ENCODE peak calls at places on chromosomes 7 and 10, in five cellular contexts. One of them, this sample, is unnamed.
A peak's percentile ranks its signal among the peaks of the same experiment; 100 is the strongest.

GRCh38 chr10:22505923-22506685 is 160.8 kb downstream of the SPAG6 start:
- DNase-seq in neural progenitor cell: no peak
- DNase-seq in GM23338: no peak
- DNase-seq in PC-3: peak; percentile 30
- DNase-seq in OCI-LY7: no peak
- DNase-seq in this sample: no peak

GRCh38 chr7:6178273-6179029 is 94.0 kb downstream of the CYTH3 start:
- DNase-seq in neural progenitor cell: no peak
- DNase-seq in GM23338: no peak
- DNase-seq in PC-3: no peak
- DNase-seq in OCI-LY7: no peak
- DNase-seq in this sample: no peak

GRCh38 chr7:2522780-2523433 is 3.3 kb downstream of the LFNG start:
- DNase-seq in neural progenitor cell: peak; percentile 88
- DNase-seq in GM23338: peak; percentile 86
- DNase-seq in PC-3: peak; percentile 37
- DNase-seq in OCI-LY7: no peak
- DNase-seq in this sample: no peak

GRCh38 chr7:155953781-155954549 is 141.7 kb upstream of the SHH start:
- DNase-seq in neural progenitor cell: no peak
- DNase-seq in GM23338: no peak
- DNase-seq in PC-3: no peak
- DNase-seq in OCI-LY7: no peak
- DNase-seq in this sample: no peak

GRCh38 chr7:24733414-24734060 is 23.7 kb downstream of the GSDME start:
- DNase-seq in neural progenitor cell: no peak
- DNase-seq in GM23338: no peak
- DNase-seq in PC-3: no peak
- DNase-seq in OCI-LY7: no peak
- DNase-seq in this sample: peak; percentile 41

GRCh38 chr10:77556990-77557601 is 80.5 kb downstream of the KCNMA1 start:
- DNase-seq in neural progenitor cell: peak; percentile 53
- DNase-seq in GM23338: no peak
- DNase-seq in PC-3: peak; percentile 63
- DNase-seq in OCI-LY7: no peak
- DNase-seq in this sample: no peak

GRCh38 chr10:71927159-71927558 is 37.0 kb upstream of the CHST3 start:
- DNase-seq in neural progenitor cell: no peak
- DNase-seq in GM23338: no peak
- DNase-seq in PC-3: no peak
- DNase-seq in OCI-LY7: no peak
- DNase-seq in this sample: no peak

GRCh38 chr7:140625908-140626868 is 14.4 kb downstream of the DENND2A start:
- DNase-seq in neural progenitor cell: peak; percentile 48
- DNase-seq in GM23338: peak; percentile 77
- DNase-seq in PC-3: peak; percentile 94
- DNase-seq in OCI-LY7: no peak
- DNase-seq in this sample: no peak

GRCh38 chr10:73773152-73773879 is 8.5 kb upstream of the CHCHD1 start:
- DNase-seq in neural progenitor cell: no peak
- DNase-seq in GM23338: no peak
- DNase-seq in PC-3: no peak
- DNase-seq in OCI-LY7: peak; percentile 34
- DNase-seq in this sample: no peak

GRCh38 chr10:73772280-73773151 is 9.3 kb upstream of the CHCHD1 start:
- DNase-seq in neural progenitor cell: peak; percentile 86
- DNase-seq in GM23338: peak; percentile 83
- DNase-seq in PC-3: peak; percentile 99
- DNase-seq in OCI-LY7: peak; percentile 82
- DNase-seq in this sample: peak; percentile 75

GRCh38 chr10:73769396-73769795 is 12.5 kb upstream of the CHCHD1 start:
- DNase-seq in neural progenitor cell: no peak
- DNase-seq in GM23338: no peak
- DNase-seq in PC-3: no peak
- DNase-seq in OCI-LY7: no peak
- DNase-seq in this sample: no peak

GRCh38 chr10:73774637-73775036 is 7.2 kb upstream of the CHCHD1 start:
- DNase-seq in neural progenitor cell: no peak
- DNase-seq in GM23338: no peak
- DNase-seq in PC-3: peak; percentile 91
- DNase-seq in OCI-LY7: peak; percentile 53
- DNase-seq in this sample: peak; percentile 31

DNA sequence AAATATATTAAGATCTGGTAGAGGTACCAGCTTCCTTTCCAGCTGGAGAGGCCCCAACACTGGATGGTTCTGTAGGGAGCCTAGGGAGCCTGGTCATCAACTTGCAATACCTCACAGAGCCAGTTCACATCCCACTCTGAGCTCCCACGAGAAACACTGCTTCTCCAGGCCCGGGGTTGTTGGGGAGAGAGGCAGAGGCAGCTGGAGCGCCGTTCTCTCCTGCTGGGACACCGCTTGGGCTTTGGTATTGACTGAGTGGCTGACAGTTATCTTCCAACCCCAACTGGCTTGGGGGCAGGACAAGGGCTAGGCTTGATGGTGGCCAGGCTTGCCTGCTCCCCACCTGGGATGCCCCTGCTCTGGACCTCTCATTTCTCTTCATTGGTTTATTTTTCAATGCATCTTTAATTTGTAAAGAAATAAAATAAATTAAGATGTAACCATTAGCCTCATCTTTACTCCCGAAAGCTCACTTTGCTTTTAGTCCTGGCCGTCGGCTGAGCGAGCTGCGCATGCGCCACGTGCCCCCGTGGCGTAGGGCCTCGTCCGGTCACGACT is 10.0 kb upstream of the CHCHD1 start:
- DNase-seq in neural progenitor cell: peak; percentile 92
- DNase-seq in GM23338: peak; percentile 87
- DNase-seq in PC-3: peak; percentile 96
- DNase-seq in OCI-LY7: peak; percentile 64
- DNase-seq in this sample: peak; percentile 76
- TF ChIP-seq CTCF in neural progenitor cell: no peak
- TF ChIP-seq CTCF in GM23338: no peak
- TF ChIP-seq CTCF in PC-3: no peak
- TF ChIP-seq CTCF in OCI-LY7: no peak
- TF ChIP-seq CTCF in this sample: no peak

GRCh38 chr7:29989257-29989995 is at the start of gene SCRN1:
- DNase-seq in neural progenitor cell: peak; percentile 80
- DNase-seq in GM23338: peak; percentile 68
- DNase-seq in PC-3: peak; percentile 25
- DNase-seq in OCI-LY7: peak; percentile 81
- DNase-seq in this sample: peak; percentile 19
- TF ChIP-seq EZH2phosphoT487 in neural progenitor cell: no peak
- TF ChIP-seq EZH2phosphoT487 in GM23338: no peak
- TF ChIP-seq EZH2phosphoT487 in PC-3: no peak
- TF ChIP-seq EZH2phosphoT487 in OCI-LY7: no peak
- TF ChIP-seq EZH2phosphoT487 in this sample: no peak

GRCh38 chr10:60549686-60550085 is 160.0 kb upstream of the ANK3 start:
- DNase-seq in neural progenitor cell: no peak
- DNase-seq in GM23338: peak; percentile 44
- DNase-seq in PC-3: peak; percentile 89
- DNase-seq in OCI-LY7: peak; percentile 18
- DNase-seq in this sample: peak; percentile 55
- TF ChIP-seq CTCF in neural progenitor cell: peak; percentile 41
- TF ChIP-seq CTCF in GM23338: peak; percentile 56
- TF ChIP-seq CTCF in PC-3: peak; percentile 97
- TF ChIP-seq CTCF in OCI-LY7: peak; percentile 73
- TF ChIP-seq CTCF in this sample: peak; percentile 56

GRCh38 chr7:129605960-129606644 is 5.4 kb upstream of the NRF1 start:
- DNase-seq in neural progenitor cell: no peak
- DNase-seq in GM23338: no peak
- DNase-seq in PC-3: no peak
- DNase-seq in OCI-LY7: no peak
- DNase-seq in this sample: no peak
- TF ChIP-seq EZH2phosphoT487 in neural progenitor cell: no peak
- TF ChIP-seq EZH2phosphoT487 in GM23338: no peak
- TF ChIP-seq EZH2phosphoT487 in PC-3: no peak
- TF ChIP-seq EZH2phosphoT487 in OCI-LY7: no peak
- TF ChIP-seq EZH2phosphoT487 in this sample: no peak

DNA sequence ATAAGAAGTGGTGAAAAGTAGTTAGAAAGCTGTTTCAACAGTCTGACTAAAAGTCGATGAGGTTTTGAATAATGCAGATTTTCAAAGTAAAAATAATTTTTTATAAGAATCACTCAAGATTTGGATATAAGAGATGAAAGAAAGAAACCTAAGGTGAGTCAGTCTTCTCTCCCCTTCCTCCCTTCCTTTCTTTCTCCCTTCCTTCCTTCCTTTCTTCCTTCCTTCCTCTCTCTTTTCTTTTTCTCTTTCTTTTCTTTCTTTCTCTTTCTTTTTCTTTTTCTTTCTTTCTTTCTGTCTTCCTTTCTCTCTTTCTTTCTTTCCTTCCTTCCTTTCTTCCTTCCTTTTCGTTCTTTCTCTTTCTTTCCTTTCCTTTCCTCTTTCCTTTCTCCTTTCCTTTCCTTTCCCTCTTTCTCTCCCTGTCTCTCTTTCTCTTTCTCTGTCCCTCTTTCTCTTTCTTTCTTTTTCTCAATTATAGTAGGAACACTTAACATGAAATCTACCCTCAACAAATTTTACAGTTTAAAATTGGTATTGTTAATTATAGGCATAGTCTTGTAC is 308.6 kb downstream of the ARL4A start:
- DNase-seq in neural progenitor cell: no peak
- DNase-seq in GM23338: no peak
- DNase-seq in PC-3: no peak
- DNase-seq in OCI-LY7: no peak
- DNase-seq in this sample: no peak
- TF ChIP-seq CTCF in neural progenitor cell: no peak
- TF ChIP-seq CTCF in GM23338: no peak
- TF ChIP-seq CTCF in PC-3: no peak
- TF ChIP-seq CTCF in OCI-LY7: no peak
- TF ChIP-seq CTCF in this sample: no peak

GRCh38 chr7:105257338-105257737 is 131.4 kb downstream of the SRPK2 start:
- DNase-seq in neural progenitor cell: no peak
- DNase-seq in GM23338: no peak
- DNase-seq in PC-3: peak; percentile 30
- DNase-seq in OCI-LY7: peak; percentile 3
- DNase-seq in this sample: peak; percentile 69

GRCh38 chr7:105261689-105262088 is 127.0 kb downstream of the SRPK2 start:
- DNase-seq in neural progenitor cell: no peak
- DNase-seq in GM23338: no peak
- DNase-seq in PC-3: peak; percentile 72
- DNase-seq in OCI-LY7: no peak
- DNase-seq in this sample: no peak

GRCh38 chr7:105256621-105257283 is 132.0 kb downstream of the SRPK2 start:
- DNase-seq in neural progenitor cell: no peak
- DNase-seq in GM23338: no peak
- DNase-seq in PC-3: no peak
- DNase-seq in OCI-LY7: no peak
- DNase-seq in this sample: no peak
- TF ChIP-seq EZH2phosphoT487 in neural progenitor cell: no peak
- TF ChIP-seq EZH2phosphoT487 in GM23338: no peak
- TF ChIP-seq EZH2phosphoT487 in PC-3: no peak
- TF ChIP-seq EZH2phosphoT487 in OCI-LY7: no peak
- TF ChIP-seq EZH2phosphoT487 in this sample: no peak

GRCh38 chr7:130758429-130759056 is 24.5 kb upstream of the KLF14 start:
- DNase-seq in neural progenitor cell: peak; percentile 61
- DNase-seq in GM23338: peak; percentile 68
- DNase-seq in PC-3: peak; percentile 67
- DNase-seq in OCI-LY7: peak; percentile 60
- DNase-seq in this sample: peak; percentile 65

GRCh38 chr7:130752424-130752823 is 18.4 kb upstream of the KLF14 start:
- DNase-seq in neural progenitor cell: no peak
- DNase-seq in GM23338: no peak
- DNase-seq in PC-3: no peak
- DNase-seq in OCI-LY7: no peak
- DNase-seq in this sample: no peak

GRCh38 chr7:130750774-130751173 is 16.8 kb upstream of the KLF14 start:
- DNase-seq in neural progenitor cell: no peak
- DNase-seq in GM23338: no peak
- DNase-seq in PC-3: no peak
- DNase-seq in OCI-LY7: no peak
- DNase-seq in this sample: no peak

DNA sequence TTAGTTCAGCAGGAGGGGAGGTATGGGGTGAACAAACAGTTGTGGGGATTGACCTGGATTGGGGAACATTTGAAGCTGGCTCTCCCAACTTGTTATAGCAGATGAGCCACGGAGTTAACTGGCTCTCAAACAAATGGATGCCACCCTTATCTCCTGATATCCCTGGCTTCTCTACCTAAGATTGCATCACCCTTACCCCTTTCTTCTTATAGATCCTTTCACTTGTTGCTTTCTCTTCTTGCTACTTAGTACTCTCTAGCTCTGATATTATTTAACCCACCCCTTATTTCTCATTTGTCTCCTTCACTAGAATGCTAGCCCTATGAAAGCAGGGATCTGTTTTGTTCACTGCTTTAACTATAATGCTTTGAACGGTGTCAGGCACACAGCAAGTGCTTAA is 22.3 kb upstream of the KLF14 start:
- DNase-seq in neural progenitor cell: no peak
- DNase-seq in GM23338: no peak
- DNase-seq in PC-3: no peak
- DNase-seq in OCI-LY7: no peak
- DNase-seq in this sample: no peak
- TF ChIP-seq CTCF in neural progenitor cell: no peak
- TF ChIP-seq CTCF in GM23338: no peak
- TF ChIP-seq CTCF in PC-3: no peak
- TF ChIP-seq CTCF in OCI-LY7: no peak
- TF ChIP-seq CTCF in this sample: no peak

GRCh38 chr10:127068485-127068884 is 127.9 kb downstream of the INSYN2A start:
- DNase-seq in neural progenitor cell: no peak
- DNase-seq in GM23338: no peak
- DNase-seq in PC-3: no peak
- DNase-seq in OCI-LY7: no peak
- DNase-seq in this sample: no peak

GRCh38 chr10:127059314-127059713 is 137.1 kb downstream of the INSYN2A start:
- DNase-seq in neural progenitor cell: no peak
- DNase-seq in GM23338: no peak
- DNase-seq in PC-3: no peak
- DNase-seq in OCI-LY7: no peak
- DNase-seq in this sample: no peak

GRCh38 chr10:127064474-127064873 is 131.9 kb downstream of the INSYN2A start:
- DNase-seq in neural progenitor cell: no peak
- DNase-seq in GM23338: no peak
- DNase-seq in PC-3: no peak
- DNase-seq in OCI-LY7: no peak
- DNase-seq in this sample: no peak

GRCh38 chr10:127069436-127069835 is 127.0 kb downstream of the INSYN2A start:
- DNase-seq in neural progenitor cell: no peak
- DNase-seq in GM23338: no peak
- DNase-seq in PC-3: no peak
- DNase-seq in OCI-LY7: no peak
- DNase-seq in this sample: no peak

GRCh38 chr10:127063762-127064161 is 132.6 kb downstream of the INSYN2A start:
- DNase-seq in neural progenitor cell: no peak
- DNase-seq in GM23338: no peak
- DNase-seq in PC-3: no peak
- DNase-seq in OCI-LY7: no peak
- DNase-seq in this sample: no peak
- TF ChIP-seq EZH2phosphoT487 in neural progenitor cell: no peak
- TF ChIP-seq EZH2phosphoT487 in GM23338: no peak
- TF ChIP-seq EZH2phosphoT487 in PC-3: no peak
- TF ChIP-seq EZH2phosphoT487 in OCI-LY7: no peak
- TF ChIP-seq EZH2phosphoT487 in this sample: no peak

This sample was measured in MM.1S.